ENCODE peak calls at places on chromosomes 3 and 15, in nine cellular contexts. L is fibroblast of lung, E is NT2/D1, Q is bronchial epithelial cell, X is neuronal stem cell, W is heart right ventricle, K is GM23338, B is GM23248, D is hepatocyte. Z is an unnamed sample.

GRCh38 chr3:26029323-26029722 is 239.4 kb downstream of the OXSM start:
- DNase-seq in L (no peak), E (no peak), Q (no peak), X (no peak), W (no peak), K (no peak), B (no peak), D (no peak), Z (no peak)

GRCh38 chr3:118618247-118619040 is 416.2 kb downstream of the IGSF11 start:
- DNase-seq in L (no peak), E (no peak), Q (peak; percentile 86), X (no peak), W (no peak), K (no peak), B (no peak), D (no peak), Z (no peak)

GRCh38 chr15:57329582-57330367 is 46.5 kb upstream of the CGNL1 start:
- DNase-seq in L (no peak), E (no peak), Q (no peak), X (no peak), W (no peak), K (no peak), B (no peak), D (no peak), Z (no peak)

GRCh38 chr3:126982522-126983175 is at the start of gene PLXNA1:
- DNase-seq in L (peak; percentile 73), E (peak; percentile 48), Q (peak; percentile 49), X (peak; percentile 81), W (peak; percentile 71), K (peak; percentile 78), B (peak; percentile 91), D (peak; percentile 88), Z (peak; percentile 88)

GRCh38 chr3:114329823-114330222 is 36.0 kb downstream of the TIGIT start:
- DNase-seq in L (no peak), E (no peak), Q (no peak), X (no peak), W (no peak), K (no peak), B (no peak), D (no peak), Z (no peak)

GRCh38 chr3:178295257-178295912 is 240.9 kb upstream of the KCNMB2 start:
- DNase-seq in L (peak; percentile 85), E (no peak), Q (no peak), X (no peak), W (no peak), K (no peak), B (peak; percentile 86), D (no peak), Z (no peak)

GRCh38 chr15:94587071-94587470 is 355.7 kb downstream of the MCTP2 start:
- DNase-seq in L (no peak), E (no peak), Q (no peak), X (no peak), W (no peak), K (no peak), B (no peak), D (no peak), Z (no peak)

GRCh38 chr15:38130739-38131498 is 121.7 kb upstream of the SPRED1 start:
- DNase-seq in L (peak; percentile 97), E (no peak), Q (peak; percentile 88), X (no peak), W (peak; percentile 82), K (peak; percentile 28), B (peak; percentile 98), D (peak; percentile 74), Z (peak; percentile 91)

GRCh38 chr3:154730221-154730620 is 300.2 kb upstream of the GPR149 start:
- DNase-seq in L (no peak), E (no peak), Q (peak; percentile 19), X (no peak), W (no peak), K (no peak), B (peak; percentile 1), D (peak; percentile 15), Z (no peak)

GRCh38 chr15:67833504-67834248 is 6.2 kb downstream of the RNU6-1 start:
- DNase-seq in L (no peak), E (no peak), Q (no peak), X (no peak), W (no peak), K (peak; percentile 92), B (peak; percentile 64), D (peak; percentile 69), Z (peak; percentile 35)

GRCh38 chr15:33370225-33371020 is 59.7 kb downstream of the RYR3 start:
- DNase-seq in L (no peak), E (no peak), Q (peak; percentile 8), X (no peak), W (no peak), K (no peak), B (no peak), D (no peak), Z (no peak)

GRCh38 chr3:158768881-158769518 is 32.9 kb upstream of the MFSD1 start:
- DNase-seq in L (peak; percentile 98), E (no peak), Q (peak; percentile 76), X (no peak), W (peak; percentile 59), K (no peak), B (peak; percentile 93), D (peak; percentile 72), Z (no peak)

GRCh38 chr3:58299839-58300516 is 6.1 kb upstream of the RPP14 start:
- DNase-seq in L (peak; percentile 38), E (no peak), Q (peak; percentile 50), X (peak; percentile 35), W (no peak), K (peak; percentile 63), B (peak; percentile 74), D (peak; percentile 59), Z (no peak)

GRCh38 chr3:83523470-83524073 is 1435.2 kb upstream of the CADM2 start:
- DNase-seq in L (peak; percentile 57), E (peak; percentile 82), Q (peak; percentile 58), X (peak; percentile 64), W (peak; percentile 30), K (peak; percentile 88), B (peak; percentile 40), D (peak; percentile 78), Z (no peak)

GRCh38 chr15:63369766-63370165 is 11.9 kb downstream of the CA12 start:
- DNase-seq in L (peak; percentile 64), E (no peak), Q (no peak), X (no peak), W (no peak), K (no peak), B (peak; percentile 61), D (no peak), Z (no peak)

GRCh38 chr15:28888302-28888894 is 2.6 kb downstream of the APBA2 start:
- DNase-seq in L (no peak), E (no peak), Q (no peak), X (no peak), W (no peak), K (no peak), B (no peak), D (no peak), Z (no peak)

GRCh38 chr3:9826815-9827574 is 16.8 kb downstream of the RPUSD3 start:
- DNase-seq in L (no peak), E (peak; percentile 51), Q (peak; percentile 20), X (no peak), W (no peak), K (peak; percentile 84), B (peak; percentile 33), D (no peak), Z (no peak)

GRCh38 chr15:52794665-52795463 is 4.7 kb upstream of the ONECUT1 start:
- DNase-seq in L (no peak), E (no peak), Q (no peak), X (peak; percentile 14), W (no peak), K (peak; percentile 63), B (no peak), D (no peak), Z (no peak)
- H3K27me3 ChIP-seq in L (peaks cover 80% of the 10 kb centered on the region), E (no peaks in the 10 kb centered on the region), Q (peaks cover 55% of the 10 kb centered on the region), X (peaks cover 92% of the 10 kb centered on the region), W (peaks cover 12% of the 10 kb centered on the region), K (peaks cover 99% of the 10 kb centered on the region), B (peaks cover 81% of the 10 kb centered on the region), D (peaks cover 95% of the 10 kb centered on the region), Z (peaks cover 51% of the 10 kb centered on the region)

GRCh38 chr15:70519004-70519365 is 244.4 kb downstream of the UACA start:
- DNase-seq in L (no peak), E (no peak), Q (no peak), X (no peak), W (no peak), K (no peak), B (no peak), D (no peak), Z (no peak)
- H3K27me3 ChIP-seq in L (peaks cover 28% of the 10 kb centered on the region), E (no peaks in the 10 kb centered on the region), Q (peaks cover 31% of the 10 kb centered on the region), X (no peaks in the 10 kb centered on the region), W (no peaks in the 10 kb centered on the region), K (no peaks in the 10 kb centered on the region), B (peaks cover 34% of the 10 kb centered on the region), D (peaks cover 5% of the 10 kb centered on the region), Z (no peaks in the 10 kb centered on the region)

DNA sequence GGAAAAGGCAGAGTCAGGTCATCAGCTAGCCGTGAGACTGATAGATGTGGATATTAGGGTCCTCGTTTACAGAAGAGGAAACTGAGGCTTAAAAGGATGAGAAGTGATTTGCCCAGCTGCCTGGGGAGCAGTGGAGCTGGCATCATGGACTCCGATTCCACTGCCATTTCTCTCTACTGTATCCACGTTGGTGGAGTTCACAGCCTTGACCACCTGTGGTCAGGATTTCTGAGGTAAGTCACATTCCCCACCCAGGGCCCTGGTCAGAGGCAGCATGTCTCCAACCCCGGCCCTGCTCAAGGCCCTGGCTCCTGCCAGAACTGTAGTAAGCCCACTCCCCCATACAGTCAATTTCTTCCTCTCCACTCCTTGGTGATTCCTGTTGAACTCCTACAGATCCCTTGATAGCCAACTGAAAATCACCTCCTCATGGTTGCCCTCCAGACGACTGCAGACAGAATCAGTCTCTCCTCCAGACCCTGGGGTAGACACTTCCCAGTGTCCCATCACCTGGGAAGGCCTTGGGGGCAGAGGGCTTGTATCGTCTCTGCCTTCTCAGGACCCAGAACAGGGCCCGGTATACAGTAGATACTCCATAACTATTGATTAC is 41.2 kb upstream of the SLC6A6 start:
- DNase-seq in L (no peak), E (no peak), Q (no peak), X (no peak), W (no peak), K (peak; percentile 10), B (no peak), D (no peak), Z (no peak)
- H3K27me3 ChIP-seq in L (peaks cover 2% of the 10 kb centered on the region), E (no peaks in the 10 kb centered on the region), Q (peaks cover 5% of the 10 kb centered on the region), X (peaks cover 52% of the 10 kb centered on the region), W (no peaks in the 10 kb centered on the region), K (no peaks in the 10 kb centered on the region), B (peaks cover 14% of the 10 kb centered on the region), D (no peaks in the 10 kb centered on the region), Z (no peaks in the 10 kb centered on the region)

GRCh38 chr3:147380271-147380995 is 25.9 kb downstream of the ZIC4 start:
- DNase-seq in L (no peak), E (no peak), Q (no peak), X (no peak), W (no peak), K (peak; percentile 59), B (no peak), D (no peak), Z (no peak)

GRCh38 chr3:147380996-147381376 is 25.4 kb downstream of the ZIC4 start:
- DNase-seq in L (no peak), E (no peak), Q (no peak), X (no peak), W (no peak), K (peak; percentile 43), B (no peak), D (no peak), Z (no peak)

GRCh38 chr3:147383617-147384016 is 22.7 kb downstream of the ZIC4 start:
- DNase-seq in L (no peak), E (no peak), Q (no peak), X (no peak), W (no peak), K (peak; percentile 86), B (no peak), D (no peak), Z (no peak)

GRCh38 chr3:147379651-147380050 is 26.7 kb downstream of the ZIC4 start:
- DNase-seq in L (no peak), E (no peak), Q (no peak), X (no peak), W (no peak), K (no peak), B (no peak), D (no peak), Z (no peak)

GRCh38 chr3:147381610-147382009 is 24.7 kb downstream of the ZIC4 start:
- DNase-seq in L (no peak), E (no peak), Q (no peak), X (no peak), W (no peak), K (peak; percentile 58), B (no peak), D (no peak), Z (no peak)
- H3K27me3 ChIP-seq in L (peaks cover 65% of the 10 kb centered on the region), E (peaks cover 98% of the 10 kb centered on the region), Q (peaks cover 34% of the 10 kb centered on the region), X (peaks cover 90% of the 10 kb centered on the region), W (peaks cover 32% of the 10 kb centered on the region), K (peaks cover 97% of the 10 kb centered on the region), B (peaks cover 32% of the 10 kb centered on the region), D (peaks cover 99% of the 10 kb centered on the region), Z (peaks cover 4% of the 10 kb centered on the region)